ENCODE peak calls at places on chromosomes 5 and 9, in nine cellular contexts. I, Q, D, W, X, J, C, A and Z are unnamed samples.

GRCh38 chr5:83475540-83476469 is 4.3 kb downstream of the VCAN start:
- DNase-seq in J (no peak), Q (no peak), I (no peak), X (no peak), D (no peak), C (no peak), W (no peak), A (no peak), Z (no peak)

GRCh38 chr9:21506910-21507795 is 25.0 kb upstream of the IFNE start:
- DNase-seq in I (no peak), J (no peak), A (no peak), Q (no peak), W (no peak), X (no peak), D (no peak), C (no peak), Z (no peak)

GRCh38 chr9:104944356-104944755 is 16.4 kb upstream of the ABCA1 start:
- DNase-seq in D (no peak), W (no peak), A (no peak), X (no peak), J (no peak), I (no peak), C (no peak), Q (no peak), Z (no peak)

GRCh38 chr5:96997265-96997859 is 61.5 kb downstream of the LNPEP start:
- DNase-seq in C (peak), W (peak), Q (no peak), D (peak), X (peak), I (no peak), A (no peak), J (no peak), Z (peak)

GRCh38 chr9:13450723-13451122 is 171.2 kb upstream of the MPDZ start:
- DNase-seq in J (no peak), X (no peak), Q (no peak), C (no peak), A (no peak), W (no peak), D (peak), I (no peak), Z (no peak)

GRCh38 chr5:160198148-160198545 is 31.2 kb upstream of the FABP6 start:
- DNase-seq in C (no peak), A (no peak), Q (no peak), X (no peak), J (no peak), I (no peak), W (no peak), D (no peak), Z (no peak)

GRCh38 chr5:156359452-156359851 is 32.5 kb downstream of the SGCD start:
- DNase-seq in X (no peak), J (no peak), C (no peak), W (no peak), A (no peak), Q (no peak), D (no peak), I (no peak), Z (no peak)

GRCh38 chr5:156513123-156513814 is 186.3 kb downstream of the SGCD start:
- DNase-seq in W (no peak), C (no peak), I (no peak), J (no peak), D (no peak), X (no peak), A (no peak), Q (no peak), Z (no peak)

GRCh38 chr9:30713279-30713678 is 1671.2 kb upstream of the ACO1 start:
- DNase-seq in Q (no peak), J (no peak), D (no peak), C (no peak), X (no peak), W (no peak), I (no peak), A (no peak), Z (no peak)

GRCh38 chr5:60010328-60010727 is 116.8 kb upstream of the PDE4D start:
- DNase-seq in W (no peak), A (no peak), D (peak), X (no peak), Q (no peak), J (no peak), C (no peak), I (no peak), Z (no peak)

GRCh38 chr9:93589688-93590087 is 13.3 kb downstream of the PHF2 start:
- DNase-seq in X (no peak), A (no peak), W (peak), D (no peak), Q (no peak), J (peak), I (no peak), C (peak), Z (no peak)

GRCh38 chr9:129617167-129617566 is 3.7 kb downstream of the C9orf50 start:
- DNase-seq in W (no peak), J (peak), X (no peak), D (peak), I (no peak), Q (no peak), C (no peak), A (no peak), Z (no peak)

GRCh38 chr5:43603535-43604363 is 769 bp downstream of the NNT start:
- DNase-seq in W (no peak), I (peak), J (peak), D (peak), X (peak), Q (peak), A (peak), C (peak), Z (peak)

GRCh38 chr5:13955896-13956295 is 11.4 kb upstream of the DNAH5 start:
- DNase-seq in A (no peak), X (no peak), I (no peak), J (no peak), D (no peak), Q (no peak), W (no peak), C (no peak), Z (no peak)

GRCh38 chr9:112971415-112971814 is 40.6 kb downstream of the ZNF883 start:
- DNase-seq in D (peak), Q (no peak), C (no peak), W (no peak), J (no peak), I (no peak), A (no peak), X (peak), Z (no peak)

GRCh38 chr5:42745426-42745825 is 11.2 kb upstream of the CCDC152 start:
- DNase-seq in X (peak), D (no peak), J (no peak), A (no peak), Q (no peak), C (no peak), W (peak), I (peak), Z (no peak)

GRCh38 chr5:52987711-52988329 is 1.3 kb upstream of the ITGA2 start:
- DNase-seq in D (no peak), I (no peak), W (no peak), C (no peak), A (no peak), X (no peak), J (no peak), Q (no peak), Z (no peak)

GRCh38 chr9:130578865-130579737 is at the start of gene FUBP3:
- DNase-seq in J (peak), C (peak), I (peak), Q (peak), D (peak), A (peak), W (peak), X (peak), Z (peak)